ENCODE peak calls at places on chromosomes 3 and 15, in nine cellular contexts. L is foreskin fibroblast, M is hepatocyte, Z is hippocampal formation, U is HuH-7.5, I is LoVo, E is GM12891, R is activated B cell treated with CpG ODN at 0.5 μM for 24 hours, F is tibial nerve. V is an unnamed sample.

GRCh38 chr3:9793161-9793781 is 389 bp downstream of the ARPC4 start:
- DNase-seq in R (no peak), M (peak; percentile 67), I (peak; percentile 34), F (no peak), E (no peak), Z (no peak), U (no peak), L (no peak), V (peak; percentile 24)

GRCh38 chr3:37984051-37984450 is 6.5 kb upstream of the VILL start:
- DNase-seq in L (no peak), I (no peak), U (no peak), F (no peak), E (no peak), R (no peak), M (no peak), Z (no peak), V (no peak)

GRCh38 chr3:182717216-182717615 is 76.1 kb upstream of the ATP11B start:
- DNase-seq in E (no peak), Z (no peak), I (no peak), U (no peak), R (no peak), F (no peak), M (peak; percentile 37), L (no peak), V (no peak)

GRCh38 chr3:175247629-175248028 is 388.5 kb downstream of the NAALADL2 start:
- DNase-seq in M (no peak), I (no peak), E (no peak), Z (no peak), L (no peak), R (no peak), U (no peak), F (no peak), V (no peak)

GRCh38 chr3:155481089-155481488 is 187.6 kb upstream of the STRIT1 start:
- DNase-seq in U (no peak), M (no peak), F (no peak), E (no peak), R (no peak), I (no peak), L (no peak), Z (no peak), V (no peak)

GRCh38 chr3:59327324-59327939 is 277.6 kb upstream of the CFAP20DC start:
- DNase-seq in L (no peak), R (no peak), U (no peak), M (no peak), I (no peak), Z (no peak), F (no peak), E (no peak), V (peak; percentile 64)

GRCh38 chr3:54064486-54064885 is 57.9 kb upstream of the CACNA2D3 start:
- DNase-seq in I (no peak), L (no peak), U (no peak), Z (no peak), E (no peak), M (no peak), F (no peak), R (no peak), V (no peak)

GRCh38 chr3:173038484-173038871 is 102.6 kb downstream of the SPATA16 start:
- DNase-seq in F (no peak), U (no peak), R (no peak), E (no peak), L (no peak), M (no peak), Z (no peak), I (no peak), V (no peak)

GRCh38 chr3:128879991-128880390 is 571 bp downstream of the ACAD9 start:
- DNase-seq in M (no peak), F (no peak), E (no peak), U (no peak), Z (no peak), I (no peak), R (no peak), L (no peak), V (no peak)

GRCh38 chr15:35986072-35986666 is 440.2 kb upstream of the DPH6 start:
- DNase-seq in L (no peak), R (no peak), Z (no peak), I (no peak), F (no peak), M (peak; percentile 26), E (no peak), U (no peak), V (no peak)

GRCh38 chr3:50126287-50127211 is 28.6 kb upstream of the SEMA3F start:
- DNase-seq in E (no peak), L (no peak), F (no peak), R (no peak), M (peak; percentile 55), U (peak; percentile 68), I (no peak), Z (no peak), V (no peak)

GRCh38 chr15:73620078-73620477 is 13.1 kb downstream of the NPTN start:
- DNase-seq in Z (no peak), F (no peak), U (no peak), L (no peak), I (no peak), E (no peak), R (no peak), M (no peak), V (no peak)

GRCh38 chr3:40523781-40524180 is 979 bp upstream of the ZNF621 start:
- DNase-seq in I (peak; percentile 6), L (no peak), R (no peak), E (no peak), F (no peak), Z (peak; percentile 2), M (no peak), U (no peak), V (no peak)

GRCh38 chr3:71579934-71580318 is 3.6 kb downstream of the FOXP1 start:
- DNase-seq in I (no peak), R (no peak), M (peak; percentile 42), E (no peak), F (no peak), U (no peak), Z (no peak), L (no peak), V (no peak)

GRCh38 chr15:92883643-92884458 is 16.3 kb upstream of the CHD2 start:
- DNase-seq in I (no peak), M (peak; percentile 32), Z (no peak), R (no peak), F (no peak), E (no peak), L (no peak), U (no peak), V (peak; percentile 43)

GRCh38 chr15:45704329-45705249 is 69.8 kb downstream of the SQOR start:
- DNase-seq in R (no peak), U (peak; percentile 29), E (no peak), M (peak; percentile 84), Z (no peak), I (no peak), F (no peak), L (no peak), V (no peak)

GRCh38 chr3:63800097-63800496 is 19.0 kb upstream of the C3orf49 start:
- DNase-seq in U (no peak), L (no peak), R (no peak), M (no peak), Z (no peak), E (no peak), F (no peak), I (no peak), V (no peak)

GRCh38 chr15:50916395-50916794 is 7.9 kb downstream of the AP4E1 start:
- DNase-seq in L (no peak), F (no peak), I (no peak), E (no peak), R (no peak), U (no peak), M (peak; percentile 12), Z (no peak), V (no peak)

GRCh38 chr3:161055210-161055609 is 49.9 kb downstream of the B3GALNT1 start:
- DNase-seq in F (no peak), E (no peak), L (no peak), Z (no peak), I (no peak), U (no peak), R (no peak), M (no peak), V (no peak)

GRCh38 chr3:70127192-70127591 is 127.7 kb downstream of the SAMMSON start:
- DNase-seq in L (no peak), I (no peak), R (no peak), F (no peak), E (no peak), M (no peak), U (no peak), Z (no peak), V (no peak)

GRCh38 chr15:63370764-63371163 is 10.9 kb downstream of the CA12 start:
- DNase-seq in I (no peak), E (no peak), Z (no peak), R (no peak), M (no peak), L (no peak), F (no peak), U (no peak), V (no peak)

GRCh38 chr3:12508316-12508715 is 24.0 kb downstream of the TSEN2 start:
- DNase-seq in F (peak; percentile 15), I (no peak), L (peak; percentile 99), U (no peak), R (no peak), Z (no peak), M (peak; percentile 63), E (no peak), V (peak; percentile 9)

GRCh38 chr15:60539017-60539416 is 60.1 kb upstream of the ICE2 start:
- DNase-seq in I (no peak), R (no peak), U (no peak), E (no peak), M (no peak), F (no peak), Z (no peak), L (no peak), V (no peak)

GRCh38 chr15:42101861-42102260 is 7.5 kb upstream of the PLA2G4D start:
- DNase-seq in R (no peak), F (no peak), I (no peak), Z (no peak), U (no peak), M (no peak), L (no peak), E (no peak), V (no peak)

GRCh38 chr3:16338999-16339398 is 74.0 kb downstream of the OXNAD1 start:
- DNase-seq in M (peak; percentile 68), Z (no peak), F (no peak), I (no peak), E (no peak), U (no peak), R (no peak), L (peak; percentile 97), V (peak; percentile 2)

GRCh38 chr15:68552344-68552743 is 26.4 kb upstream of the CORO2B start:
- DNase-seq in M (no peak), E (no peak), Z (no peak), I (no peak), L (no peak), R (no peak), U (no peak), F (no peak), V (no peak)

GRCh38 chr3:123285479-123285878 is 83.7 kb downstream of the SEC22A start:
- DNase-seq in L (no peak), R (no peak), U (no peak), E (no peak), M (no peak), I (no peak), F (no peak), Z (no peak), V (no peak)

GRCh38 chr3:186746008-186746407 is 28.8 kb downstream of the KNG1 start:
- DNase-seq in E (no peak), M (peak; percentile 73), L (peak; percentile 48), F (no peak), U (peak; percentile 33), Z (peak; percentile 3), R (no peak), I (peak; percentile 93), V (peak; percentile 21)

GRCh38 chr3:189563841-189564563 is 67.2 kb upstream of the TP63 start:
- DNase-seq in Z (no peak), L (peak; percentile 53), E (no peak), I (peak; percentile 48), U (no peak), M (peak; percentile 29), R (no peak), F (no peak), V (peak; percentile 80)

GRCh38 chr3:155089495-155089894 is 9.4 kb downstream of the MME start:
- DNase-seq in L (no peak), M (no peak), U (no peak), E (no peak), Z (no peak), R (no peak), I (no peak), F (no peak), V (no peak)

GRCh38 chr15:94455297-94455696 is 223.9 kb downstream of the MCTP2 start:
- DNase-seq in I (no peak), R (no peak), Z (no peak), E (no peak), F (no peak), M (no peak), L (no peak), U (no peak), V (no peak)